ENCODE peak calls at places on chromosomes 16 and 17, in nine cellular contexts. G is effector memory CD4-positive, alpha-beta T cell; O is skeletal muscle cell; P is HTR-8/SVneo; R is psoas muscle; A is colonic mucosa; E is T-helper 17 cell; I is NCI-H446 treated with DMSO at 0.1 percent for 48 hours; Y is fibroblast of lung. C is an unnamed sample.

GRCh38 chr16:74468807-74469511 is 47.7 kb upstream of the CLEC18B start:
- DNase-seq in G (no peak), O (no peak), P (no peak), R (no peak), A (no peak), E (no peak), I (no peak), Y (no peak), C (no peak)

GRCh38 chr17:58308985-58309917 is 19.3 kb downstream of the TSPOAP1 start:
- DNase-seq in G (no peak), O (no peak), P (no peak), R (no peak), A (no peak), E (no peak), I (no peak), Y (no peak), C (no peak)

GRCh38 chr16:25151996-25152395 is 40.5 kb downstream of the LCMT1 start:
- DNase-seq in G (no peak), O (no peak), P (peak), R (no peak), A (no peak), E (no peak), I (no peak), Y (peak), C (peak)

GRCh38 chr16:87322833-87323726 is 5.9 kb upstream of the C16orf95 start:
- DNase-seq in G (no peak), O (no peak), P (no peak), R (no peak), A (no peak), E (no peak), I (no peak), Y (no peak), C (no peak)

GRCh38 chr16:22358000-22358399 is 16.4 kb downstream of the CDR2 start:
- DNase-seq in G (no peak), O (no peak), P (no peak), R (no peak), A (no peak), E (no peak), I (no peak), Y (peak), C (no peak)

GRCh38 chr16:25108054-25108453 is 3.5 kb upstream of the LCMT1 start:
- DNase-seq in G (peak), O (no peak), P (no peak), R (no peak), A (no peak), E (peak), I (no peak), Y (no peak), C (no peak)

GRCh38 chr17:33163827-33164555 is 129.1 kb downstream of the ASIC2 start:
- DNase-seq in G (no peak), O (no peak), P (no peak), R (no peak), A (no peak), E (no peak), I (no peak), Y (peak), C (peak)

GRCh38 chr16:22188595-22189442 is 17.3 kb upstream of the EEF2K start:
- DNase-seq in G (peak), O (peak), P (peak), R (peak), A (peak), E (peak), I (peak), Y (peak), C (peak)

GRCh38 chr16:8928467-8928957 is 35.2 kb downstream of the USP7 start:
- DNase-seq in G (no peak), O (peak), P (no peak), R (no peak), A (no peak), E (no peak), I (no peak), Y (no peak), C (peak)

GRCh38 chr17:70929226-70929625 is 759.9 kb downstream of the KCNJ2 start:
- DNase-seq in G (no peak), O (no peak), P (no peak), R (no peak), A (no peak), E (no peak), I (no peak), Y (peak), C (peak)

C was measured in GM23248.